ENCODE peak calls at places on chromosomes 5 and 9, in four cellular contexts. C is mucosa of gallbladder, S is hippocampal formation, F is H7. H is an unnamed sample.

GRCh38 chr5:119347574-119347973 is 8.2 kb upstream of the TNFAIP8 start:
- DNase-seq in S (no peak), C (no peak), F (no peak), H (no peak)

GRCh38 chr9:96173640-96174039 is 128.3 kb downstream of the HSD17B3 start:
- DNase-seq in F (no peak), C (no peak), S (no peak), H (no peak)

GRCh38 chr5:36692791-36693763 is 86.7 kb downstream of the SLC1A3 start:
- DNase-seq in S (peak; percentile 81), F (peak; percentile 90), C (peak; percentile 71), H (peak; percentile 96)

GRCh38 chr9:81759680-81760215 is 70.4 kb upstream of the TLE1 start:
- DNase-seq in S (no peak), C (peak; percentile 28), F (no peak), H (no peak)

GRCh38 chr9:389159-389558 is 174.5 kb downstream of the DOCK8 start:
- DNase-seq in S (no peak), F (no peak), C (no peak), H (no peak)

GRCh38 chr9:134652291-134653225 is 11.0 kb downstream of the COL5A1 start:
- DNase-seq in F (peak; percentile 33), S (no peak), C (no peak), H (no peak)

GRCh38 chr5:65672787-65673186 is 48.0 kb downstream of the SHLD3 start:
- DNase-seq in F (no peak), C (no peak), S (no peak), H (no peak)

GRCh38 chr5:108315829-108316228 is 66.1 kb downstream of the FBXL17 start:
- DNase-seq in S (no peak), C (no peak), F (no peak), H (no peak)

GRCh38 chr9:17776735-17777134 is 197.9 kb downstream of the SH3GL2 start:
- DNase-seq in S (no peak), F (no peak), C (no peak), H (no peak)

GRCh38 chr9:102631559-102631958 is 363.6 kb upstream of the CYLC2 start:
- DNase-seq in F (no peak), C (no peak), S (no peak), H (peak; percentile 21)

GRCh38 chr5:119484884-119485283 is 32.6 kb downstream of the HSD17B4 start:
- DNase-seq in F (no peak), S (no peak), C (no peak), H (no peak)

GRCh38 chr5:141560725-141561483 is 57.9 kb downstream of the DIAPH1 start:
- DNase-seq in C (peak; percentile 91), F (peak; percentile 69), S (peak; percentile 94), H (peak; percentile 98)

GRCh38 chr5:122408592-122409219 is 96.7 kb downstream of the SNCAIP start:
- DNase-seq in S (no peak), F (no peak), C (no peak), H (no peak)

GRCh38 chr9:33778700-33779351 is 16.5 kb upstream of the PRSS3 start:
- DNase-seq in F (peak; percentile 79), S (peak; percentile 41), C (peak; percentile 56), H (peak; percentile 80)

GRCh38 chr5:153523831-153524230 is 33.4 kb downstream of the GRIA1 start:
- DNase-seq in C (no peak), S (no peak), F (no peak), H (no peak)

H was measured in GM23338.